ENCODE peak calls at places on chromosomes 12 and 14, in five cellular contexts. One of them, this sample, is unnamed.

GRCh38 chr14:22252591-22253178 is 336.3 kb downstream of the DAD1 start:
- DNase-seq in Calu3: no peak
- DNase-seq in NCI-H2171: no peak
- DNase-seq in left kidney: no peak
- DNase-seq in activated naive CD4-positive, alpha-beta T cell: no peak
- DNase-seq in this sample: no peak

GRCh38 chr12:103503546-103504480 is 8.0 kb upstream of the C12orf42 start:
- DNase-seq in Calu3: no peak
- DNase-seq in NCI-H2171: no peak
- DNase-seq in left kidney: peak
- DNase-seq in activated naive CD4-positive, alpha-beta T cell: no peak
- DNase-seq in this sample: no peak

GRCh38 chr12:73159952-73160351 is 887.8 kb downstream of the TRHDE start:
- DNase-seq in Calu3: no peak
- DNase-seq in NCI-H2171: no peak
- DNase-seq in left kidney: no peak
- DNase-seq in activated naive CD4-positive, alpha-beta T cell: no peak
- DNase-seq in this sample: no peak

GRCh38 chr12:93571360-93571853 is 1.1 kb upstream of the SOCS2 start:
- DNase-seq in Calu3: peak
- DNase-seq in NCI-H2171: peak
- DNase-seq in left kidney: peak
- DNase-seq in activated naive CD4-positive, alpha-beta T cell: peak
- DNase-seq in this sample: peak

GRCh38 chr12:92574046-92574783 is 128.6 kb upstream of the PLEKHG7 start:
- DNase-seq in Calu3: peak
- DNase-seq in NCI-H2171: peak
- DNase-seq in left kidney: peak
- DNase-seq in activated naive CD4-positive, alpha-beta T cell: no peak
- DNase-seq in this sample: no peak

GRCh38 chr12:62435337-62436163 is 31.1 kb upstream of the MON2 start:
- DNase-seq in Calu3: peak
- DNase-seq in NCI-H2171: peak
- DNase-seq in left kidney: peak
- DNase-seq in activated naive CD4-positive, alpha-beta T cell: peak
- DNase-seq in this sample: no peak

GRCh38 chr14:100532154-100532915 is 54.9 kb downstream of the BEGAIN start:
- DNase-seq in Calu3: no peak
- DNase-seq in NCI-H2171: no peak
- DNase-seq in left kidney: no peak
- DNase-seq in activated naive CD4-positive, alpha-beta T cell: no peak
- DNase-seq in this sample: no peak

GRCh38 chr14:98952595-98953325 is 319.2 kb downstream of the BCL11B start:
- DNase-seq in Calu3: peak
- DNase-seq in NCI-H2171: no peak
- DNase-seq in left kidney: no peak
- DNase-seq in activated naive CD4-positive, alpha-beta T cell: no peak
- DNase-seq in this sample: no peak

GRCh38 chr14:102805454-102805891 is 28.2 kb downstream of the TRAF3 start:
- DNase-seq in Calu3: no peak
- DNase-seq in NCI-H2171: no peak
- DNase-seq in left kidney: peak
- DNase-seq in activated naive CD4-positive, alpha-beta T cell: no peak
- DNase-seq in this sample: no peak

GRCh38 chr12:22881878-22882277 is 256.9 kb downstream of the ETNK1 start:
- DNase-seq in Calu3: no peak
- DNase-seq in NCI-H2171: no peak
- DNase-seq in left kidney: no peak
- DNase-seq in activated naive CD4-positive, alpha-beta T cell: no peak
- DNase-seq in this sample: no peak

GRCh38 chr12:109131522-109132050 is 15.2 kb downstream of the ACACB start:
- DNase-seq in Calu3: no peak
- DNase-seq in NCI-H2171: no peak
- DNase-seq in left kidney: peak
- DNase-seq in activated naive CD4-positive, alpha-beta T cell: no peak
- DNase-seq in this sample: no peak

GRCh38 chr12:48758186-48758585 is 30.7 kb downstream of the ADCY6 start:
- DNase-seq in Calu3: no peak
- DNase-seq in NCI-H2171: no peak
- DNase-seq in left kidney: peak
- DNase-seq in activated naive CD4-positive, alpha-beta T cell: no peak
- DNase-seq in this sample: no peak

GRCh38 chr14:105257464-105257863 is 9.1 kb downstream of the BTBD6 start:
- DNase-seq in Calu3: no peak
- DNase-seq in NCI-H2171: no peak
- DNase-seq in left kidney: no peak
- DNase-seq in activated naive CD4-positive, alpha-beta T cell: no peak
- DNase-seq in this sample: no peak

GRCh38 chr12:34207858-34208257 is 185.6 kb downstream of the ALG10 start:
- DNase-seq in Calu3: no peak
- DNase-seq in NCI-H2171: no peak
- DNase-seq in left kidney: no peak
- DNase-seq in activated naive CD4-positive, alpha-beta T cell: no peak
- DNase-seq in this sample: no peak

GRCh38 chr14:50230601-50231474 is 540 bp downstream of the SOS2 start:
- DNase-seq in Calu3: peak
- DNase-seq in NCI-H2171: peak
- DNase-seq in left kidney: peak
- DNase-seq in activated naive CD4-positive, alpha-beta T cell: peak
- DNase-seq in this sample: no peak

GRCh38 chr14:100784523-100785337 is 41.2 kb upstream of the MEG3 start:
- DNase-seq in Calu3: no peak
- DNase-seq in NCI-H2171: peak
- DNase-seq in left kidney: no peak
- DNase-seq in activated naive CD4-positive, alpha-beta T cell: no peak
- DNase-seq in this sample: no peak

GRCh38 chr14:30532264-30532663 is 26.7 kb upstream of the G2E3 start:
- DNase-seq in Calu3: no peak
- DNase-seq in NCI-H2171: no peak
- DNase-seq in left kidney: no peak
- DNase-seq in activated naive CD4-positive, alpha-beta T cell: no peak
- DNase-seq in this sample: no peak

GRCh38 chr12:64404470-64405446 is 566 bp downstream of the XPOT start:
- DNase-seq in Calu3: peak
- DNase-seq in NCI-H2171: peak
- DNase-seq in left kidney: peak
- DNase-seq in activated naive CD4-positive, alpha-beta T cell: peak
- DNase-seq in this sample: no peak

GRCh38 chr12:129394416-129394815 is 509.4 kb downstream of the TMEM132D start:
- DNase-seq in Calu3: no peak
- DNase-seq in NCI-H2171: no peak
- DNase-seq in left kidney: no peak
- DNase-seq in activated naive CD4-positive, alpha-beta T cell: no peak
- DNase-seq in this sample: no peak

GRCh38 chr12:111687255-111687654 is 1.4 kb downstream of the ACAD10 start:
- DNase-seq in Calu3: peak
- DNase-seq in NCI-H2171: no peak
- DNase-seq in left kidney: peak
- DNase-seq in activated naive CD4-positive, alpha-beta T cell: no peak
- DNase-seq in this sample: no peak

GRCh38 chr14:102544034-102544744 is 34.6 kb upstream of the ANKRD9 start:
- DNase-seq in Calu3: no peak
- DNase-seq in NCI-H2171: peak
- DNase-seq in left kidney: peak
- DNase-seq in activated naive CD4-positive, alpha-beta T cell: no peak
- DNase-seq in this sample: no peak

GRCh38 chr14:75125617-75126016 is 1.2 kb downstream of the NEK9 start:
- DNase-seq in Calu3: no peak
- DNase-seq in NCI-H2171: no peak
- DNase-seq in left kidney: no peak
- DNase-seq in activated naive CD4-positive, alpha-beta T cell: no peak
- DNase-seq in this sample: no peak

GRCh38 chr14:54360667-54361066 is 36.1 kb upstream of the CDKN3 start:
- DNase-seq in Calu3: no peak
- DNase-seq in NCI-H2171: no peak
- DNase-seq in left kidney: no peak
- DNase-seq in activated naive CD4-positive, alpha-beta T cell: no peak
- DNase-seq in this sample: no peak

GRCh38 chr14:88181072-88181471 is 142.0 kb downstream of the KCNK10 start:
- DNase-seq in Calu3: no peak
- DNase-seq in NCI-H2171: no peak
- DNase-seq in left kidney: no peak
- DNase-seq in activated naive CD4-positive, alpha-beta T cell: no peak
- DNase-seq in this sample: no peak

GRCh38 chr14:39430762-39431415 is 1.3 kb downstream of the FBXO33 start:
- DNase-seq in Calu3: no peak
- DNase-seq in NCI-H2171: no peak
- DNase-seq in left kidney: peak
- DNase-seq in activated naive CD4-positive, alpha-beta T cell: no peak
- DNase-seq in this sample: no peak

GRCh38 chr12:1865284-1865866 is 45.0 kb downstream of the LRTM2 start:
- DNase-seq in Calu3: no peak
- DNase-seq in NCI-H2171: no peak
- DNase-seq in left kidney: no peak
- DNase-seq in activated naive CD4-positive, alpha-beta T cell: no peak
- DNase-seq in this sample: no peak